ENCODE peak calls at places on chromosome 16, in seven cellular contexts. J is AG08395; R is anterior cingulate cortex; P is stimulated activated CD4-positive, alpha-beta T cell treated with anti-CD3 and anti-CD28 coated beads, TNF-alpha, amount 100 ng/mL, for 24 hours; Q is posterior cingulate gyrus; B is neural crest cell; V is kidney glomerular epithelial cell. U is an unnamed sample.

GRCh38 chr16:85149776-85150175 is 37.5 kb upstream of the CIBAR2 start:
- DNase-seq in J (no peak), Q (peak), V (no peak), B (no peak), R (peak), P (no peak), U (no peak)

GRCh38 chr16:46658925-46659324 is 30.1 kb downstream of the VPS35 start:
- DNase-seq in Q (no peak), R (peak), B (no peak), V (no peak), J (no peak), P (no peak), U (no peak)

GRCh38 chr16:53061701-53062159 is 6.9 kb downstream of the CHD9 start:
- DNase-seq in J (no peak), Q (no peak), B (no peak), R (no peak), P (no peak), V (no peak), U (no peak)

GRCh38 chr16:13041646-13042045 is 140.2 kb downstream of the SHISA9 start:
- DNase-seq in P (no peak), J (no peak), R (no peak), Q (no peak), V (no peak), B (no peak), U (no peak)

GRCh38 chr16:24670623-24671454 is 58.6 kb upstream of the TNRC6A start:
- DNase-seq in V (peak), Q (peak), R (peak), B (peak), P (no peak), J (peak), U (peak)

GRCh38 chr16:65375651-65376050 is 253.8 kb upstream of the CDH11 start:
- DNase-seq in J (peak), P (no peak), V (no peak), R (no peak), B (no peak), Q (no peak), U (no peak)

GRCh38 chr16:3729161-3730112 is 12.1 kb upstream of the TRAP1 start:
- DNase-seq in R (no peak), J (no peak), B (no peak), Q (no peak), P (no peak), V (no peak), U (no peak)

GRCh38 chr16:1787322-1788094 is 4.7 kb downstream of the NUBP2 start:
- DNase-seq in Q (no peak), B (no peak), P (no peak), R (no peak), J (no peak), V (no peak), U (no peak)

GRCh38 chr16:57196276-57196675 is 10.1 kb downstream of the RSPRY1 start:
- DNase-seq in V (no peak), Q (no peak), B (no peak), J (no peak), R (no peak), P (no peak), U (no peak)

GRCh38 chr16:49857423-49858181 is 1.7 kb upstream of the ZNF423 start:
- DNase-seq in R (no peak), B (peak), V (peak), J (peak), P (no peak), Q (no peak), U (peak)

GRCh38 chr16:56673916-56674315 is 4.3 kb downstream of the MT1H start:
- DNase-seq in B (no peak), P (no peak), R (no peak), V (peak), J (no peak), Q (no peak), U (no peak)

GRCh38 chr16:1613240-1613639 is 1.1 kb downstream of the CRAMP1 start:
- DNase-seq in P (no peak), Q (no peak), J (no peak), B (no peak), V (no peak), R (no peak), U (peak)